ENCODE peak calls at places on chromosomes 16 and 17, in five cellular contexts. K, I, U, V and T are unnamed samples.

GRCh38 chr16:22232277-22233049 is 26.4 kb downstream of the EEF2K start:
- DNase-seq in K (peak), I (peak), U (no peak), V (peak), T (no peak)

GRCh38 chr16:3058173-3059030 is 7.0 kb upstream of the IL32 start:
- DNase-seq in K (peak), I (peak), U (peak), V (no peak), T (peak)

GRCh38 chr16:9849697-9850245 is 332.5 kb downstream of the GRIN2A start:
- DNase-seq in K (no peak), I (no peak), U (no peak), V (no peak), T (no peak)

GRCh38 chr17:39208893-39209292 is 8.8 kb downstream of the RPL19 start:
- DNase-seq in K (peak), I (peak), U (peak), V (no peak), T (peak)

GRCh38 chr16:17372383-17372782 is 98.4 kb downstream of the XYLT1 start:
- DNase-seq in K (no peak), I (no peak), U (no peak), V (no peak), T (no peak)

GRCh38 chr16:71358464-71359031 is at the start of gene CALB2:
- DNase-seq in K (peak), I (peak), U (peak), V (peak), T (peak)

GRCh38 chr17:76354747-76355310 is 1.1 kb upstream of the PRPSAP1 start:
- DNase-seq in K (no peak), I (no peak), U (no peak), V (no peak), T (no peak)

GRCh38 chr17:77375917-77376651 is 235.3 kb downstream of the SEC14L1 start:
- DNase-seq in K (peak), I (no peak), U (no peak), V (peak), T (peak)

GRCh38 chr16:17023606-17024005 is 447.2 kb downstream of the XYLT1 start:
- DNase-seq in K (no peak), I (no peak), U (no peak), V (no peak), T (no peak)

GRCh38 chr17:68613739-68614298 is 12.7 kb upstream of the FAM20A start:
- DNase-seq in K (no peak), I (peak), U (peak), V (no peak), T (peak)

GRCh38 chr16:27439273-27440018 is 37.5 kb downstream of the IL21R start:
- DNase-seq in K (no peak), I (no peak), U (no peak), V (no peak), T (no peak)

GRCh38 chr16:22784690-22785214 is 29.2 kb upstream of the HS3ST2 start:
- DNase-seq in K (no peak), I (no peak), U (no peak), V (no peak), T (no peak)

GRCh38 chr17:77501101-77501566 is 360.4 kb downstream of the SEC14L1 start:
- DNase-seq in K (peak), I (no peak), U (no peak), V (no peak), T (peak)

GRCh38 chr16:85137323-85138072 is 25.2 kb upstream of the CIBAR2 start:
- DNase-seq in K (peak), I (peak), U (peak), V (peak), T (peak)

GRCh38 chr17:59371426-59372099 is 40.1 kb downstream of the YPEL2 start:
- DNase-seq in K (peak), I (no peak), U (peak), V (no peak), T (no peak)

GRCh38 chr17:44786551-44787081 is 27.8 kb downstream of the ADAM11 start:
- DNase-seq in K (no peak), I (no peak), U (no peak), V (no peak), T (no peak)

GRCh38 chr17:80822021-80822699 is 169.5 kb upstream of the CHMP6 start:
- DNase-seq in K (no peak), I (no peak), U (no peak), V (no peak), T (no peak)

GRCh38 chr16:89572042-89572441 is 3.5 kb upstream of the CPNE7 start:
- DNase-seq in K (no peak), I (no peak), U (no peak), V (no peak), T (no peak)

GRCh38 chr17:61352771-61353170 is 46.9 kb upstream of the TBX2 start:
- DNase-seq in K (no peak), I (no peak), U (no peak), V (no peak), T (no peak)

GRCh38 chr16:52435573-52435972 is 111.4 kb downstream of the TOX3 start:
- DNase-seq in K (no peak), I (no peak), U (no peak), V (no peak), T (no peak)

GRCh38 chr17:28615260-28615940 is 1.4 kb upstream of the RSKR start:
- DNase-seq in K (no peak), I (no peak), U (no peak), V (no peak), T (no peak)

GRCh38 chr17:194844-195602 is 13.6 kb upstream of the DOC2B start:
- DNase-seq in K (no peak), I (no peak), U (no peak), V (no peak), T (no peak)

GRCh38 chr17:81515530-81516041 is 3.0 kb upstream of the ACTG1 start:
- DNase-seq in K (no peak), I (no peak), U (no peak), V (no peak), T (no peak)

GRCh38 chr17:15171433-15172047 is 93.6 kb downstream of the PMP22 start:
- DNase-seq in K (peak), I (peak), U (peak), V (peak), T (peak)

DNA sequence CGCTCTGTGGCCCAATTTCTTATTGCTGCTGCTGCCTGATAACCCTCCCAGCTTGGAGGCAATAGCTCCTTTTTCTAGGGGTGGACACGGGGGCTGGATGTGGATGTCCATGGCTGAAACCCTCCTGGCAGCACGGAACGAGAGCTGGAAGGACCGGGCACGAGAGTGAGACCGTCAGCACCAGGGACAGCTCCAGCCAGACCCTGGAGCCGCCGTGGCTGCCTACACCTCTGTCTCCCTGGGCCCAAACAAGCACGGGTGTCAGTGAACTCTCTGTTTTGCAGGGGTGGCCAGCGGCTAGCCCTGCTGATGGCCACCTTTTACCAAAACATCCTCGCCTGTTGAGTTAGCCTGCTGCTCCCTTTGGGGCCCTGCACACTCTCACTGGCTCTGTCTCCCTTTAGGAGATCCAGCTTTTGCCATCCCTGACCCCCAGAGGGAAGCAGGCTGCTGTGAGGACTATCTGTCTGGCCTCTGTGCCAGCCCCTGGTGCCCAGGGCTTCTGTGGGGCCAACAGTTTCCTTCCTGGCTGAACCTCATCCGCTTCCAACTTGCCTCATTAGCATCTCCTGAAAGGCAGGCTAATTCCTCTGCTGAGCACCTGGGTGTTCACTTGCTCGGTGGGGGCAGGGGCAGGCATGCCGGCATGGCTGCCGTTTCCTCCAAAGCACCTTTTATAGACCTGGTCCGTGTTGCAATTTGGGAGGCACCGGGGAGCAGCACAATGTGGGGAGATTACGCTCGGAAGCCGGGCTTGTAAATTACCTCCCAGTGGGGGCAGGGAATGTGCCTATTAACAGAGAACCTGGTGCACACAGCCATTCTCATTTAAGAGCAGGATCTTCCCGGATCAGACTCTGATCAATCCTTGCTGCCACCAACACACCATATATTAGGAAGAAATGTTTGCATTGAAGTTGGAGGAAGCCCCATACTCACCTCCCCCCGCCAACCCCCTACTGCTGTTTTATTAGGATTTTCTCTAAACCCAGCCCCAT is 118.2 kb downstream of the ENGASE start:
- DNase-seq in K (no peak), I (peak), U (no peak), V (peak), T (peak)
- TF ChIP-seq CTCF in K (no peak), I (no peak), U (no peak), V (no peak), T (no peak)

GRCh38 chr17:50094243-50094752 is 853 bp upstream of the PDK2 start:
- DNase-seq in K (peak), I (peak), U (peak), V (peak), T (peak)
- TF ChIP-seq CTCF in K (peak), I (peak), U (peak), V (peak), T (peak)

GRCh38 chr16:86209202-86209601 is 301.1 kb upstream of the FOXF1 start:
- DNase-seq in K (no peak), I (no peak), U (no peak), V (no peak), T (no peak)
- TF ChIP-seq CTCF in K (no peak), I (no peak), U (no peak), V (no peak), T (no peak)

DNA sequence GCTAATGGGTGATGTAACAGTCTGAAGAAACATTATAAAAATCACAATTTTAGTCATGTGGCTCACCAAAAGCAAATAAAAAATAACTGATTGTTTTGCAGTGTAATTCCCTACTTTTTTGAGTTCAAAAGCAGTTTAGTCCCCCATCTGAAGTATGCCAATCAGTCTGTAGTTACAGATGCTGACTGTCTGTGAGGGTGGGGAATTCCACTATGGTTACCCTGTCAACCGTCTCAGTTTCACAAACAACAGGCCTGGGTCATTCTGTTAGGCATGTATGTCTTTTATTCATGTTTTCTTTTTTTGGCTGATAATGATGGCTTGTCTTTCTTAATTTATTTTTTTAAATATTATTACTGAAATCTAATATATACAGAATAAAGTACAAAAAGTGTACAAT is 69.3 kb downstream of the STXBP4 start:
- DNase-seq in K (no peak), I (no peak), U (no peak), V (no peak), T (no peak)
- TF ChIP-seq CTCF in K (no peak), I (no peak), U (no peak), V (no peak), T (no peak)